ENCODE peak calls at places on chromosome 12, in six cellular contexts. A is tibial artery, S is fibroblast of lung, X is epithelial cell of esophagus, Q is mucosa of descending colon, C is fibroblast of pulmonary artery. L is an unnamed sample.
A peak's percentile ranks its signal among the peaks of the same experiment; 100 is the strongest.

GRCh38 chr12:71183018-71183417 is 25.2 kb upstream of the TSPAN8 start:
- DNase-seq in A (no peak), Q (no peak), S (peak; percentile 40), C (peak; percentile 73), X (peak; percentile 50), L (no peak)

GRCh38 chr12:116458492-116458891 is 100.7 kb upstream of the MAP1LC3B2 start:
- DNase-seq in S (no peak), C (no peak), A (no peak), Q (no peak), X (no peak), L (no peak)

GRCh38 chr12:29103539-29103974 is 45.5 kb upstream of the FAR2 start:
- DNase-seq in C (no peak), A (no peak), S (no peak), X (no peak), Q (no peak), L (no peak)

GRCh38 chr12:56839489-56840442 is 76.6 kb downstream of the HSD17B6 start:
- DNase-seq in C (peak; percentile 55), S (peak; percentile 33), X (peak; percentile 69), Q (no peak), A (peak; percentile 66), L (no peak)

GRCh38 chr12:131990980-131991305 is 41.2 kb downstream of the EP400 start:
- DNase-seq in Q (no peak), S (no peak), C (no peak), X (no peak), A (no peak), L (no peak)

GRCh38 chr12:118334241-118334640 is 38.5 kb downstream of the TAOK3 start:
- DNase-seq in Q (no peak), C (no peak), X (no peak), S (peak; percentile 40), A (no peak), L (no peak)

GRCh38 chr12:76020281-76020680 is 11.3 kb downstream of the PHLDA1 start:
- DNase-seq in C (peak; percentile 72), Q (peak; percentile 57), S (peak; percentile 73), A (no peak), X (peak; percentile 84), L (no peak)

GRCh38 chr12:111359231-111359913 is 9.5 kb downstream of the PHETA1 start:
- DNase-seq in A (no peak), X (no peak), S (no peak), Q (no peak), C (no peak), L (no peak)

GRCh38 chr12:109178532-109178931 is 62.1 kb downstream of the ACACB start:
- DNase-seq in C (no peak), S (no peak), X (no peak), Q (no peak), A (no peak), L (no peak)

GRCh38 chr12:118063567-118064391 is 2.8 kb upstream of the WSB2 start:
- DNase-seq in A (no peak), X (peak; percentile 21), S (peak; percentile 82), C (peak; percentile 37), Q (no peak), L (no peak)

GRCh38 chr12:80792861-80793260 is 76.1 kb downstream of the MYF5 start:
- DNase-seq in Q (no peak), S (peak; percentile 51), A (no peak), C (no peak), X (no peak), L (no peak)

GRCh38 chr12:38053655-38054464 is 262.7 kb upstream of the ALG10B start:
- DNase-seq in C (no peak), A (no peak), X (peak; percentile 46), Q (no peak), S (no peak), L (no peak)

GRCh38 chr12:45498645-45499044 is 230.9 kb upstream of the ARID2 start:
- DNase-seq in A (no peak), Q (no peak), C (no peak), X (no peak), S (no peak), L (no peak)

GRCh38 chr12:4664111-4664510 is 15.2 kb downstream of the NDUFA9 start:
- DNase-seq in A (no peak), Q (no peak), X (peak; percentile 77), C (peak; percentile 55), S (peak; percentile 78), L (no peak)

GRCh38 chr12:132395192-132395907 is 66.0 kb upstream of the GALNT9 start:
- DNase-seq in C (no peak), Q (peak; percentile 36), X (no peak), S (no peak), A (peak; percentile 56), L (peak; percentile 77)

GRCh38 chr12:107895966-107896365 is 121.5 kb downstream of the ASCL4 start:
- DNase-seq in Q (no peak), A (no peak), S (no peak), X (no peak), C (no peak), L (no peak)

GRCh38 chr12:107894589-107894988 is 120.1 kb downstream of the ASCL4 start:
- DNase-seq in C (no peak), Q (no peak), A (no peak), X (no peak), S (no peak), L (no peak)

DNA sequence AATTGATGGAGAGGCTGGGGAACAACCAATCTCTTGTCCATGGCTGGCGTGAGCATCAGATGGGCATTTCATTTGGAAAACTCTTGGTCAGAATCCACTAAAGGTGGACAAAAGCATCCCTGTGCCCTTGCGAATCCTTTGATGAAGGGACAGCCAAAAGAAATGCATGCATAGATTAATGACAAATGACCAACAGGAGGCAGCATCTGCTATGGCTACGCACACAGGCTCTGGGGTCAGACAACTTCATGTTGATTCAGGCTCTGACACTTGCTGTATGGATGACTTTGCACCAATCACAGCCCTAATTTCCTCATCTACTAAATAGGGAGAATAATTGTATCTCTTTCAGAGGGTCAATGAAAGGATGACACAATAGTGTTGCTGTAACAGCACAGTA is 117.5 kb downstream of the ASCL4 start:
- DNase-seq in S (peak; percentile 3), Q (no peak), A (no peak), C (peak; percentile 20), X (peak; percentile 7), L (no peak)
- TF ChIP-seq CTCF in S (peak; percentile 25), Q (no peak), A (no peak), C (peak; percentile 28), X (no peak), L (peak; percentile 45)

GRCh38 chr12:66170606-66171005 is 810 bp upstream of the TMBIM4 start:
- DNase-seq in A (no peak), C (no peak), X (no peak), Q (no peak), S (no peak), L (no peak)

GRCh38 chr12:66168410-66168809 is 1.4 kb downstream of the TMBIM4 start:
- DNase-seq in X (no peak), Q (no peak), C (no peak), A (no peak), S (no peak), L (no peak)

GRCh38 chr12:66165141-66165540 is 4.7 kb downstream of the TMBIM4 start:
- DNase-seq in C (no peak), A (no peak), X (no peak), Q (no peak), S (no peak), L (no peak)

GRCh38 chr12:66166561-66166960 is 3.2 kb downstream of the TMBIM4 start:
- DNase-seq in X (no peak), Q (no peak), C (no peak), A (no peak), S (no peak), L (no peak)

DNA sequence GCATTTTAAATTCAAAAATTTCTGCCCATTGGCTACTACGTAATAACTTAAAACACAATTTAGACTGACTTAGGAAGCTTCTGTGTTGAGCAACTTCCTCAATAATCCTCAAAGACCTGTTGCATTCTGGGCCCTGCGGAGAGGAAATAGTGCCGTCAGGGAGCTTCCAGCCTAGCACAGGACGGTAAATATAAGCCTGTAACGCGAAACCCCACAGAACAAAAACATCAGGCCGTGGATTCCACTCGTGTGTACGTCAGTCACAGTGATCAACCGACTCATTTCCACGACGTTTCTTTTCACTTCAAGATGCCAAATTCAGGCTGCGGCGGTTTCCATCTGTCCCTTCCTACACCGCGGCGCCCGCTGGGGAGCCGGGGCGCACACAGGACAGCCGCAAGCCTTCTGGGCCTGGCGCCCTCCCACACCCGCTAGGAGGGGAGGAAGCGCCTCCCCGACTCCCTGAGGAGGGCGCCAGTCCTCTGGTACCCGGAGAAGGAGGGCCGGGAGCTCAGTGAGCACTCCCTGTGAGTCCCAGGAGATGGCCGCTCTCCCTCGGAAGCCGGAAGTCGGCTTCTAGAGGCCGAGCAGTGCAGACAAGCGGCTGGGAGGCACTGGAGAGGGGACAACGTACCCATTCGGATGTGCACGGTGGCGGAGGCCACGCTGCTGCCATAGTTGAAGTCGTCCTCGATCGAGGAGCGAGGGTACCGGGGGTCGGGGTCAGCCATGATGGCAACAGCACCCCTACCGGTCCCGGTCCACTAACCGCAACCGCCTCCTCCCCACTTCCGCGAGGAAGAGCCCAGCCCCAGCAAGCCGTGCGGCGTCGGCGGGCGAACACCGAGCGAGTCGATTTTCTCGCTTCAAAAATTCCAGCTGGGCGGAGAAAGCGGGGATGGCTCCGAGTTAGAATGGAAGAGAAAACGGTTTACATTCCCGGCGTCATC is at the start of gene TMBIM4:
- DNase-seq in Q (peak; percentile 93), A (peak; percentile 92), X (peak; percentile 87), C (peak; percentile 97), S (peak; percentile 97), L (peak; percentile 92)
- TF ChIP-seq CTCF in Q (peak; percentile 33), A (peak; percentile 59), X (peak; percentile 46), C (peak; percentile 37), S (peak; percentile 28), L (peak; percentile 70)

DNA sequence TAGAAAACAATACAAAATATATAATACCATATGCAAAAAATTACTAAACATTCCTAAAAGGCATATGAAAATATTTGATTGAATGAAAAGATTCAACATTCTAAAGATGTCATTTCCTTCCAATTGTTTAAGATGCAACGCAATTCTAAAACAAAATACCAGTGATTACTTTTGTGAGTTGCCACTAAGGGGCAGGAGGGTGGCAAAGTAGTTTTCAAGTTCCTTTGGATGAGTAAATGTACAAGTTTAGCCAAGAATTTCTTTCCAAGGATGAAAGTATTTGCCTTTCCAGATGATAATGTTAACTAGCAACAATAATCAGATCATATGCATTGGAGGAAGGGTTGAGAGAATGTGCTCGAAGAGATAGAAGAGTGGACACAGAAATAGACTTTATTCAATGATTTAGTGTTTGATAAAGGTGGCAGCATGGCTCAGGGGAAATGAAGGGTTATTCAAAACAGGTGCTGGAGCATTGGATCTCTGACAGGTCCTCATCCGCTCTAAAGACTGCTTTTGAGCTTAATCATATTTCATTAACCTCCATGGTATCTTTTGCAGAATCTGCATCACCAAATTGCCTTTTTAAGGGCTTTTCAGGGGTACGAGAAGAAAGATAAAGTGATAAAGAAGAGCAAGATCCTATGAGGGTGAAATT is 678.5 kb upstream of the TBX3 start:
- DNase-seq in C (no peak), A (no peak), S (peak; percentile 32), Q (no peak), X (peak; percentile 17), L (no peak)
- TF ChIP-seq CTCF in C (peak; percentile 16), A (no peak), S (peak; percentile 15), Q (no peak), X (peak; percentile 39), L (peak; percentile 62)

DNA sequence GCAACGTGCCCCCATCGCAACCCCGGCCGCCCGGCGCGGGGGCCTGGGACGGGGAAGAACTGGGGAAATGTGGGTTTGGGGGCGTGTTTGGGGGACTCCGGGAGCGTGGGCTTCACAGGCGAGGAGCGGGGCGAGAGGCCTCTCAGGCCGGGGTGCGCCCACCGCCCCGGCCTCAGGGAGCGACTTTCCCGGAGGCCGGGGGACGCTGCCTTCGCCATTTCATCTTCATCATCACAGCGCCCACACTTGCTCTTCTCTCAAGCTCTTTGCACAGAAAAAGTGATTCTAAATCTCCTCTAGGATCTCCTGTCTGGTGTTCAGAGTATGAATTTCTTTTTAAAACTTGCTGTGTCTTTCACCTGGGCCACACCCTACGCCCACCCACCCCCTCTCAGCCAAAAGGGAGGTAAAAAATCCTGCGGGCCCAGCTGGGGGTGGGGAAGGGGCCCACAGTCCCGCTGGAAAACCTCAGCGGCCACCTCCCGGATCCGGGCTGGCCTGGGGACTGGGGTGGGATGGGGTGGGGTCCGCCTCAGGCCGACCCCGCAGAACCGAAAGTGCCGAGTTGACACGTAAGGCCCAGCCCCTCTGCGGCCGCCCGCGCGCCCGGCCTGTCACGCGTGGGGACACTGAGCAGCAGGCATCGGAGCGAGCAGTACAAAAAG is 7.4 kb downstream of the CDKN1B start:
- DNase-seq in Q (no peak), C (no peak), S (no peak), A (no peak), X (no peak), L (no peak)
- TF ChIP-seq CTCF in Q (no peak), C (no peak), S (no peak), A (no peak), X (no peak), L (peak; percentile 39)

L was measured in chondrocyte.